ENCODE peak calls at places on chromosomes 3 and 15, in five cellular contexts. I is AG09319, A is posterior vena cava, D is GM12865, G is hepatocyte. F is an unnamed sample.

GRCh38 chr3:129556358-129556695 is 13.4 kb downstream of the H1-8 start:
- DNase-seq in I (no peak), A (no peak), D (no peak), G (no peak), F (no peak)

GRCh38 chr3:98601180-98601579 is 7.8 kb upstream of the CPOX start:
- DNase-seq in I (no peak), A (no peak), D (no peak), G (no peak), F (no peak)

GRCh38 chr3:171827836-171828458 is 15.2 kb upstream of the TMEM212 start:
- DNase-seq in I (no peak), A (no peak), D (no peak), G (no peak), F (no peak)

GRCh38 chr15:35697549-35698299 is 151.8 kb upstream of the DPH6 start:
- DNase-seq in I (no peak), A (no peak), D (no peak), G (peak; percentile 34), F (peak; percentile 19)

GRCh38 chr15:35827156-35827555 is 281.2 kb upstream of the DPH6 start:
- DNase-seq in I (no peak), A (no peak), D (no peak), G (no peak), F (no peak)

GRCh38 chr3:162082516-162082915 is 585.9 kb downstream of the OTOL1 start:
- DNase-seq in I (no peak), A (no peak), D (no peak), G (no peak), F (no peak)

GRCh38 chr3:124396397-124396796 is 333.9 kb upstream of the UMPS start:
- DNase-seq in I (no peak), A (no peak), D (no peak), G (no peak), F (no peak)

GRCh38 chr3:160486459-160486869 is 36.9 kb upstream of the TRIM59 start:
- DNase-seq in I (peak; percentile 36), A (no peak), D (peak; percentile 54), G (peak; percentile 61), F (peak; percentile 68)

GRCh38 chr15:40301467-40302179 is 6.1 kb downstream of the PLCB2 start:
- DNase-seq in I (no peak), A (no peak), D (no peak), G (no peak), F (no peak)

GRCh38 chr3:40877651-40878463 is 321.4 kb upstream of the CTNNB1 start:
- DNase-seq in I (no peak), A (peak; percentile 90), D (no peak), G (peak; percentile 9), F (no peak)

GRCh38 chr3:69809076-69809835 is 70.0 kb downstream of the MITF start:
- DNase-seq in I (no peak), A (no peak), D (no peak), G (no peak), F (no peak)

GRCh38 chr15:89329329-89330084 is 5.1 kb downstream of the POLG start:
- DNase-seq in I (no peak), A (peak; percentile 41), D (no peak), G (no peak), F (no peak)

GRCh38 chr15:66743703-66744536 is 41.9 kb downstream of the SMAD6 start:
- DNase-seq in I (no peak), A (no peak), D (no peak), G (no peak), F (no peak)

GRCh38 chr3:111903067-111903511 is 44.0 kb downstream of the PHLDB2 start:
- DNase-seq in I (no peak), A (no peak), D (no peak), G (no peak), F (peak; percentile 9)